ENCODE peak calls at places on chromosomes 4 and X, in six cellular contexts. P is activated T-cell treated with anti-CD3 and anti-CD28 coated beads for 24 hours, O is nucleus accumbens, H is NCI-H345, J is ureter, F is iPS-NIHi11. A is an unnamed sample.

GRCh38 chr4:26069218-26069617 is 155.2 kb downstream of the SMIM20 start:
- DNase-seq in F (peak; percentile 68), O (no peak), H (no peak), P (no peak), J (no peak), A (peak; percentile 25)

GRCh38 chr4:7753271-7753670 is 186.4 kb downstream of the AFAP1 start:
- DNase-seq in F (no peak), J (no peak), P (no peak), O (no peak), H (no peak), A (no peak)

GRCh38 chrX:133859860-133860259 is 125.5 kb downstream of the GPC3 start:
- DNase-seq in O (no peak), J (no peak), P (no peak), F (no peak), H (peak; percentile 49), A (no peak)

GRCh38 chrX:146241902-146242301 is 424.3 kb downstream of the SLITRK2 start:
- DNase-seq in O (no peak), F (no peak), H (no peak), J (no peak), P (no peak), A (no peak)

GRCh38 chrX:31260351-31260750 is 188.5 kb upstream of the FTHL17 start:
- DNase-seq in H (no peak), J (no peak), P (no peak), F (no peak), O (no peak), A (no peak)

GRCh38 chrX:118528089-118528753 is 32.6 kb downstream of the DOCK11 start:
- DNase-seq in F (no peak), J (no peak), H (no peak), O (no peak), P (peak; percentile 32), A (peak; percentile 31)

GRCh38 chrX:9847071-9847470 is 60.8 kb downstream of the SHROOM2 start:
- DNase-seq in H (no peak), O (no peak), P (no peak), F (no peak), J (no peak), A (no peak)

GRCh38 chr4:96354036-96354712 is 514.3 kb downstream of the PDHA2 start:
- DNase-seq in H (no peak), J (no peak), O (no peak), F (no peak), P (no peak), A (no peak)

GRCh38 chr4:126748736-126749135 is 884.0 kb upstream of the INTU start:
- DNase-seq in O (no peak), P (no peak), J (no peak), H (no peak), F (no peak), A (no peak)

GRCh38 chr4:15895517-15895916 is 43.0 kb downstream of the FGFBP1 start:
- DNase-seq in J (no peak), H (no peak), P (no peak), O (no peak), F (no peak), A (no peak)

GRCh38 chr4:38453253-38453881 is 210.6 kb upstream of the KLF3 start:
- DNase-seq in H (no peak), O (no peak), F (no peak), J (no peak), P (no peak), A (no peak)

GRCh38 chrX:2609431-2610238 is 81.5 kb upstream of the CD99 start:
- DNase-seq in P (no peak), H (no peak), O (no peak), J (no peak), F (no peak), A (peak; percentile 18)

GRCh38 chrX:34918856-34919255 is 23.7 kb upstream of the FAM47B start:
- DNase-seq in F (peak; percentile 63), P (no peak), H (no peak), J (no peak), O (no peak), A (no peak)

GRCh38 chr4:139814285-139815015 is 148.8 kb downstream of the MGST2 start:
- DNase-seq in H (peak; percentile 80), J (no peak), F (no peak), O (no peak), P (no peak), A (no peak)

GRCh38 chr4:11423465-11423864 is 5.2 kb downstream of the HS3ST1 start:
- DNase-seq in F (no peak), P (no peak), J (no peak), O (no peak), H (no peak), A (no peak)

GRCh38 chr4:181168406-181168805 is 1074.8 kb upstream of the TENM3 start:
- DNase-seq in P (no peak), J (no peak), H (no peak), F (no peak), O (no peak), A (no peak)

GRCh38 chr4:142817442-142817841 is 28.7 kb downstream of the INPP4B start:
- DNase-seq in P (peak; percentile 30), H (no peak), J (no peak), F (peak; percentile 27), O (no peak), A (no peak)

GRCh38 chrX:69229436-69229835 is 64.2 kb upstream of the PJA1 start:
- DNase-seq in H (no peak), F (no peak), O (no peak), J (no peak), P (no peak), A (no peak)

GRCh38 chr4:2247128-2248043 is 5.5 kb upstream of the HAUS3 start:
- DNase-seq in P (no peak), F (peak; percentile 13), H (no peak), J (peak; percentile 42), O (no peak), A (no peak)

GRCh38 chrX:103464774-103465117 is 54.5 kb downstream of the RAB40A start:
- DNase-seq in O (peak; percentile 31), H (peak; percentile 75), P (peak; percentile 55), J (peak; percentile 76), F (peak; percentile 57), A (peak; percentile 55)

GRCh38 chr4:142696334-142697122 is 149.6 kb downstream of the INPP4B start:
- DNase-seq in H (no peak), J (no peak), F (no peak), O (no peak), P (no peak), A (no peak)

GRCh38 chr4:80694178-80694577 is 336.3 kb upstream of the BMP3 start:
- DNase-seq in H (peak; percentile 6), J (no peak), O (no peak), F (no peak), P (no peak), A (no peak)

A was measured in OCI-LY7.